ENCODE peak calls at places on chromosome 5, in five cellular contexts. One of them, this sample, is unnamed. For H3F3A, the result is how much of the 10 kb centered on the place peaks cover.

GRCh38 chr5:100464418-100464817 is 70.8 kb upstream of the FAM174A start:
- DNase-seq in PC-3: peak
- DNase-seq in neural progenitor cell: no peak
- DNase-seq in SK-N-SH: no peak
- DNase-seq in MM.1S: no peak
- DNase-seq in this sample: no peak

GRCh38 chr5:151627650-151628049 is 36.5 kb upstream of the FAT2 start:
- DNase-seq in PC-3: no peak
- DNase-seq in neural progenitor cell: no peak
- DNase-seq in SK-N-SH: no peak
- DNase-seq in MM.1S: no peak
- DNase-seq in this sample: no peak

GRCh38 chr5:122751293-122751753 is 23.6 kb upstream of the SNX2 start:
- DNase-seq in PC-3: no peak
- DNase-seq in neural progenitor cell: no peak
- DNase-seq in SK-N-SH: no peak
- DNase-seq in MM.1S: no peak
- DNase-seq in this sample: peak

GRCh38 chr5:98933446-98934072 is 4.8 kb upstream of the CHD1 start:
- DNase-seq in PC-3: no peak
- DNase-seq in neural progenitor cell: no peak
- DNase-seq in SK-N-SH: no peak
- DNase-seq in MM.1S: no peak
- DNase-seq in this sample: no peak

GRCh38 chr5:38453506-38453905 is 102.9 kb downstream of the LIFR start:
- DNase-seq in PC-3: no peak
- DNase-seq in neural progenitor cell: no peak
- DNase-seq in SK-N-SH: no peak
- DNase-seq in MM.1S: peak
- DNase-seq in this sample: no peak

GRCh38 chr5:15690611-15691010 is 190.6 kb downstream of the FBXL7 start:
- DNase-seq in PC-3: no peak
- DNase-seq in neural progenitor cell: no peak
- DNase-seq in SK-N-SH: no peak
- DNase-seq in MM.1S: no peak
- DNase-seq in this sample: no peak

GRCh38 chr5:66454186-66455078 is 141.8 kb upstream of the MAST4 start:
- DNase-seq in PC-3: no peak
- DNase-seq in neural progenitor cell: no peak
- DNase-seq in SK-N-SH: no peak
- DNase-seq in MM.1S: no peak
- DNase-seq in this sample: no peak

GRCh38 chr5:12248831-12249230 is 344.6 kb upstream of the CTNND2 start:
- DNase-seq in PC-3: no peak
- DNase-seq in neural progenitor cell: no peak
- DNase-seq in SK-N-SH: no peak
- DNase-seq in MM.1S: no peak
- DNase-seq in this sample: no peak

GRCh38 chr5:174459832-174460448 is 264.4 kb upstream of the MSX2 start:
- DNase-seq in PC-3: peak
- DNase-seq in neural progenitor cell: no peak
- DNase-seq in SK-N-SH: no peak
- DNase-seq in MM.1S: no peak
- DNase-seq in this sample: no peak

GRCh38 chr5:54455413-54456157 is at the start of gene HSPB3:
- DNase-seq in PC-3: no peak
- DNase-seq in neural progenitor cell: no peak
- DNase-seq in SK-N-SH: no peak
- DNase-seq in MM.1S: no peak
- DNase-seq in this sample: no peak

GRCh38 chr5:29769474-29769873 is 1424.0 kb upstream of the CDH6 start:
- DNase-seq in PC-3: no peak
- DNase-seq in neural progenitor cell: no peak
- DNase-seq in SK-N-SH: no peak
- DNase-seq in MM.1S: no peak
- DNase-seq in this sample: no peak

GRCh38 chr5:93592866-93593265 is 9.8 kb downstream of the NR2F1 start:
- DNase-seq in PC-3: no peak
- DNase-seq in neural progenitor cell: no peak
- DNase-seq in SK-N-SH: no peak
- DNase-seq in MM.1S: no peak
- DNase-seq in this sample: no peak

GRCh38 chr5:4348418-4348817 is 752.8 kb downstream of the IRX1 start:
- DNase-seq in PC-3: no peak
- DNase-seq in neural progenitor cell: no peak
- DNase-seq in SK-N-SH: no peak
- DNase-seq in MM.1S: no peak
- DNase-seq in this sample: no peak

GRCh38 chr5:14816374-14816998 is 55.1 kb downstream of the ANKH start:
- DNase-seq in PC-3: peak
- DNase-seq in neural progenitor cell: no peak
- DNase-seq in SK-N-SH: no peak
- DNase-seq in MM.1S: no peak
- DNase-seq in this sample: no peak

GRCh38 chr5:171681667-171682066 is 104.0 kb upstream of the SMIM23 start:
- DNase-seq in PC-3: no peak
- DNase-seq in neural progenitor cell: no peak
- DNase-seq in SK-N-SH: no peak
- DNase-seq in MM.1S: no peak
- DNase-seq in this sample: no peak

GRCh38 chr5:142248853-142249462 is 75.9 kb downstream of the SPRY4 start:
- DNase-seq in PC-3: peak
- DNase-seq in neural progenitor cell: peak
- DNase-seq in SK-N-SH: no peak
- DNase-seq in MM.1S: no peak
- DNase-seq in this sample: peak

GRCh38 chr5:132074772-132075718 is 1.5 kb downstream of the CSF2 start:
- DNase-seq in PC-3: no peak
- DNase-seq in neural progenitor cell: peak
- DNase-seq in SK-N-SH: no peak
- DNase-seq in MM.1S: peak
- DNase-seq in this sample: no peak

GRCh38 chr5:65059681-65060598 is 291.2 kb downstream of the CWC27 start:
- DNase-seq in PC-3: no peak
- DNase-seq in neural progenitor cell: no peak
- DNase-seq in SK-N-SH: no peak
- DNase-seq in MM.1S: no peak
- DNase-seq in this sample: no peak

GRCh38 chr5:626850-627249 is 14.7 kb downstream of the CEP72 start:
- DNase-seq in PC-3: no peak
- DNase-seq in neural progenitor cell: no peak
- DNase-seq in SK-N-SH: no peak
- DNase-seq in MM.1S: peak
- DNase-seq in this sample: no peak

GRCh38 chr5:56640763-56641406 is 174.5 kb upstream of the MAP3K1 start:
- DNase-seq in PC-3: no peak
- DNase-seq in neural progenitor cell: no peak
- DNase-seq in SK-N-SH: no peak
- DNase-seq in MM.1S: no peak
- DNase-seq in this sample: no peak

GRCh38 chr5:110258460-110258859 is 468.0 kb downstream of the TMEM232 start:
- DNase-seq in PC-3: peak
- DNase-seq in neural progenitor cell: peak
- DNase-seq in SK-N-SH: no peak
- DNase-seq in MM.1S: no peak
- DNase-seq in this sample: no peak

GRCh38 chr5:137833463-137833862 is 34.2 kb upstream of the MYOT start:
- DNase-seq in PC-3: peak
- DNase-seq in neural progenitor cell: no peak
- DNase-seq in SK-N-SH: no peak
- DNase-seq in MM.1S: no peak
- DNase-seq in this sample: peak

GRCh38 chr5:165560641-165561040 is 2055.2 kb downstream of the MAT2B start:
- DNase-seq in PC-3: no peak
- DNase-seq in neural progenitor cell: no peak
- DNase-seq in SK-N-SH: no peak
- DNase-seq in MM.1S: no peak
- DNase-seq in this sample: no peak

GRCh38 chr5:160697281-160697680 is 154.7 kb downstream of the ATP10B start:
- DNase-seq in PC-3: no peak
- DNase-seq in neural progenitor cell: no peak
- DNase-seq in SK-N-SH: no peak
- DNase-seq in MM.1S: no peak
- DNase-seq in this sample: no peak

GRCh38 chr5:172905346-172905756 is 53.9 kb upstream of the RPL26L1 start:
- DNase-seq in PC-3: no peak
- DNase-seq in neural progenitor cell: no peak
- DNase-seq in SK-N-SH: no peak
- DNase-seq in MM.1S: no peak
- DNase-seq in this sample: no peak

GRCh38 chr5:173395257-173395932 is 67.2 kb upstream of the STC2 start:
- DNase-seq in PC-3: peak
- DNase-seq in neural progenitor cell: no peak
- DNase-seq in SK-N-SH: no peak
- DNase-seq in MM.1S: no peak
- DNase-seq in this sample: peak

GRCh38 chr5:140113699-140114263 is at the start of gene PURA:
- DNase-seq in PC-3: peak
- DNase-seq in neural progenitor cell: peak
- DNase-seq in SK-N-SH: peak
- DNase-seq in MM.1S: peak
- DNase-seq in this sample: peak

GRCh38 chr5:112921833-112922817 is at the start of gene REEP5:
- DNase-seq in PC-3: peak
- DNase-seq in neural progenitor cell: peak
- DNase-seq in SK-N-SH: peak
- DNase-seq in MM.1S: peak
- DNase-seq in this sample: peak

GRCh38 chr5:168365581-168366081 is 74.2 kb downstream of the WWC1 start:
- DNase-seq in PC-3: peak
- DNase-seq in neural progenitor cell: peak
- DNase-seq in SK-N-SH: no peak
- DNase-seq in MM.1S: no peak
- DNase-seq in this sample: peak

GRCh38 chr5:317086-317811 is 4.3 kb upstream of the AHRR start:
- DNase-seq in PC-3: peak
- DNase-seq in neural progenitor cell: peak
- DNase-seq in SK-N-SH: peak
- DNase-seq in MM.1S: no peak
- DNase-seq in this sample: peak

GRCh38 chr5:26104175-26104574 is 934.2 kb downstream of the CDH9 start:
- DNase-seq in PC-3: no peak
- DNase-seq in neural progenitor cell: no peak
- DNase-seq in SK-N-SH: no peak
- DNase-seq in MM.1S: no peak
- DNase-seq in this sample: no peak

DNA sequence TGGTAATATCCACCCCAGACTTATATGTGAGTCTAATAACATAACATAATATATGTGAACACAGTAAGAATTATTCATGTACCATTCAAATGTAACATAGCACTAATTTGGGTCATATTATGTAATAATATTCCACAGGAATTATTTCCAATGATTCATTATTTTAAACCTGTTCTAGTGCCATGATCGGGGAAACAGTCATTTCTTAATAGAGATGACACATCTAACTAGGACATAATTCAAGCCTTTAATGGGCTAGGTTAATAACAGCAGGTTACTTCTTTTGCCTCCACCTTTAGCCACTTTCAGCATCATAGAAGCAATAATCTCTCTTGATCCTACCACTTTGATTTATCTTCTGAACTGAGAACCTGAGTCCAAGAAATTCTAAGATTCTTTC is 12.3 kb downstream of the SPINK9 start:
- DNase-seq in PC-3: peak
- DNase-seq in neural progenitor cell: no peak
- DNase-seq in SK-N-SH: no peak
- DNase-seq in MM.1S: no peak
- DNase-seq in this sample: no peak
- H3F3A ChIP-seq in PC-3: under half
- H3F3A ChIP-seq in neural progenitor cell: under half
- H3F3A ChIP-seq in SK-N-SH: under half
- H3F3A ChIP-seq in MM.1S: under half
- H3F3A ChIP-seq in this sample: under half

GRCh38 chr5:179870403-179870903 is 11.8 kb upstream of the MRNIP start:
- DNase-seq in PC-3: peak
- DNase-seq in neural progenitor cell: peak
- DNase-seq in SK-N-SH: peak
- DNase-seq in MM.1S: no peak
- DNase-seq in this sample: peak
- TF ChIP-seq CTCF in PC-3: peak
- TF ChIP-seq CTCF in neural progenitor cell: peak
- TF ChIP-seq CTCF in SK-N-SH: peak
- TF ChIP-seq CTCF in MM.1S: no peak
- TF ChIP-seq CTCF in this sample: peak

GRCh38 chr5:133994297-133994989 is 10.3 kb downstream of the VDAC1 start:
- DNase-seq in PC-3: no peak
- DNase-seq in neural progenitor cell: peak
- DNase-seq in SK-N-SH: no peak
- DNase-seq in MM.1S: no peak
- DNase-seq in this sample: no peak

GRCh38 chr5:133991171-133991910 is 13.4 kb downstream of the VDAC1 start:
- DNase-seq in PC-3: no peak
- DNase-seq in neural progenitor cell: no peak
- DNase-seq in SK-N-SH: no peak
- DNase-seq in MM.1S: no peak
- DNase-seq in this sample: no peak

GRCh38 chr5:133993152-133993548 is 11.6 kb downstream of the VDAC1 start:
- DNase-seq in PC-3: peak
- DNase-seq in neural progenitor cell: no peak
- DNase-seq in SK-N-SH: no peak
- DNase-seq in MM.1S: no peak
- DNase-seq in this sample: no peak

GRCh38 chr5:133993563-133993962 is 11.2 kb downstream of the VDAC1 start:
- DNase-seq in PC-3: peak
- DNase-seq in neural progenitor cell: no peak
- DNase-seq in SK-N-SH: no peak
- DNase-seq in MM.1S: no peak
- DNase-seq in this sample: no peak

DNA sequence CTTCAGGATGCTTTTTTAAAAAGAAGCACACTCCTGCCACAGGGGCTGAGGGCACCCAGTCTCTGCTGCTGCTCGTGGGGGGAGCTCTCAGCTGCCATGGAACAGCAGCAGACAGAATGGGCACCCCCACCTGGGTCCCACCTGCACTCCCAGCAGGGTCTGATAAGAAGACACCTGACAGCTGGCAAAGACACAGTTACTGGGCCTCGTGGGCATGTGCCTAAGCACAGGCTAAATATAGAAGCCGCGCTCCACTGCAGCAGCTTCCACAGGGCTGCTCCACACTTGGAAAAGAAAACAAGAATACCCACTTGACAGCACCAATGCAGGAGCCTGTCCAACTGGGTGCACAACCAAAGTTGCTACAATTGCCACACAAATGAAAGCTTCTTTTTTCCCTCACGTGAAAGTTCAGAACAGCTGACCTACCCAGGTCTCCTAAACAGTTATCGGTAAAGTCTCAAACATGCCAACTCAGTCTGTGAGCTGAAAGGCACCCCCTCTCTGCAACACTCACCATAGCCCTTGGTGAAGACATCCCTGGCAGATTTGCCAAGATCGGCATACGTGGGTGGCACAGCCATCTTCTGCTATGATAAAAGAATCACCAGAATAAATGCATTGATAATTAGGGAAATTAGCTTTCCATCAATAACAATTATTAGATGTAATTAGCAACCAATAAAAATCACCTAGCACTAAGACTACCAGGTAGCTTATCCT is 12.2 kb downstream of the VDAC1 start:
- DNase-seq in PC-3: no peak
- DNase-seq in neural progenitor cell: no peak
- DNase-seq in SK-N-SH: no peak
- DNase-seq in MM.1S: no peak
- DNase-seq in this sample: no peak
- H3F3A ChIP-seq in PC-3: under half
- H3F3A ChIP-seq in neural progenitor cell: under half
- H3F3A ChIP-seq in SK-N-SH: under half
- H3F3A ChIP-seq in MM.1S: under half
- H3F3A ChIP-seq in this sample: under half

GRCh38 chr5:32197032-32197431 is 22.9 kb upstream of the GOLPH3 start:
- DNase-seq in PC-3: no peak
- DNase-seq in neural progenitor cell: no peak
- DNase-seq in SK-N-SH: no peak
- DNase-seq in MM.1S: no peak
- DNase-seq in this sample: peak
- TF ChIP-seq CTCF in PC-3: no peak
- TF ChIP-seq CTCF in neural progenitor cell: no peak
- TF ChIP-seq CTCF in SK-N-SH: no peak
- TF ChIP-seq CTCF in MM.1S: no peak
- TF ChIP-seq CTCF in this sample: no peak

This sample was measured in GM23338.